ENCODE peak calls at places on chromosomes 4 and X, in five cellular contexts. W, B, L, X and D are unnamed samples. For H3K27me3, the result is how much of the 10 kb centered on the place peaks cover.

GRCh38 chr4:112592717-112593116 is 44.0 kb downstream of the ZGRF1 start:
- DNase-seq in W (no peak), B (no peak), L (no peak), X (no peak), D (no peak)

GRCh38 chr4:8648816-8649630 is 56.5 kb downstream of the CPZ start:
- DNase-seq in W (no peak), B (no peak), L (no peak), X (no peak), D (peak)

GRCh38 chrX:28910501-28910900 is 323.3 kb downstream of the IL1RAPL1 start:
- DNase-seq in W (no peak), B (no peak), L (no peak), X (no peak), D (no peak)

GRCh38 chr4:64781737-64782326 is 372.6 kb upstream of the TECRL start:
- DNase-seq in W (no peak), B (no peak), L (peak), X (no peak), D (peak)

GRCh38 chrX:151177141-151178027 is 1.0 kb downstream of the GPR50 start:
- DNase-seq in W (no peak), B (no peak), L (peak), X (no peak), D (peak)

GRCh38 chr4:153510252-153511001 is 44.3 kb downstream of the TMEM131L start:
- DNase-seq in W (no peak), B (no peak), L (no peak), X (no peak), D (no peak)

GRCh38 chrX:117985241-117985640 is 131.4 kb downstream of the KLHL13 start:
- DNase-seq in W (no peak), B (peak), L (no peak), X (no peak), D (peak)

GRCh38 chr4:80240976-80241375 is 25.5 kb upstream of the FGF5 start:
- DNase-seq in W (no peak), B (no peak), L (no peak), X (no peak), D (no peak)

GRCh38 chr4:121072836-121073362 is 564 bp upstream of the NDNF start:
- DNase-seq in W (no peak), B (peak), L (peak), X (no peak), D (peak)

GRCh38 chr4:2142630-2143427 is 83.7 kb downstream of the NAT8L start:
- DNase-seq in W (no peak), B (no peak), L (no peak), X (no peak), D (no peak)

GRCh38 chr4:2141022-2141761 is 82.1 kb downstream of the NAT8L start:
- DNase-seq in W (no peak), B (no peak), L (no peak), X (no peak), D (no peak)

GRCh38 chr4:2136736-2137135 is 77.6 kb downstream of the NAT8L start:
- DNase-seq in W (no peak), B (no peak), L (no peak), X (no peak), D (no peak)

GRCh38 chr4:2138846-2139500 is 79.8 kb downstream of the NAT8L start:
- DNase-seq in W (no peak), B (no peak), L (no peak), X (no peak), D (peak)

DNA sequence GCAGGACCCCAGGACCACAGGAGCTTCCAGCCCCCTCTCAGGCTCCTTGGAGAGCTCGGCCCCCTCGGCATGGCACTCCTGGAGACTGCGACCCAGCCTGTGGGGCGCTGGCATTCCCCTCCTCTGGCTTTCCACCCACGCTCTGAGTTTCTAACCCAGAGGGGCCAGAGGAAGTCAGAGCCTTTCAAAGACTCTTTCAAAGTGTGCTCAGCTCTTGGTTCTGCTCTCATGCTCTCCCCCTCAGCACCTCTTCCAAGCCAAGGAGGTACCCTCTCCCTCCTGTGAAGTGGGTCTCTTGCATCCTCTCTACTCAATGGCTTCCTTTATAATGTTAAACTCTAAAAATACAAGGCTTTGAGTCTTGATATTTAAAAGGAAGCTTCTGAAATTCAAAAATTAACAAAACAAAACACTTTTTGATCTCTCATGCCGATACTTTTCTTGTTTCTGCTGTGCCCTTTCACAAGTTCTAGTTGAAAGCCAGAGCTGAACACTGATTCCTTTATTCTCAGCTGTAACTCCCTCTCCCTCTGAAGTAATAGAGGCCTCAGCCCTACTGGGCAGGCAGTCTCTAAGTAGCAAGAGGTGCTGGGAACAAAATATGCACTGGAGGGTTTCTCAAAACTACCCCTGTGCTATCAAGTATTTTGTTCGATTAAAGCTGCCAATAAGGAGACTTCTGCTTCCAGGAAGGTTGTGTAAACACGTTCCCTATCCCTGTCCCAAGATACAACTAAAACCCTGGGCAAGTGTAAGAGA is 82.8 kb downstream of the NAT8L start:
- DNase-seq in W (peak), B (no peak), L (no peak), X (no peak), D (peak)
- H3K27me3 ChIP-seq in W (under half), B (under half), L (under half), X (under half), D (half or more)

GRCh38 chr4:107733431-107733925 is 13.4 kb upstream of the PAPSS1 start:
- DNase-seq in W (no peak), B (no peak), L (no peak), X (no peak), D (no peak)
- H3K27me3 ChIP-seq in W (under half), B (under half), L (under half), X (under half), D (under half)

DNA sequence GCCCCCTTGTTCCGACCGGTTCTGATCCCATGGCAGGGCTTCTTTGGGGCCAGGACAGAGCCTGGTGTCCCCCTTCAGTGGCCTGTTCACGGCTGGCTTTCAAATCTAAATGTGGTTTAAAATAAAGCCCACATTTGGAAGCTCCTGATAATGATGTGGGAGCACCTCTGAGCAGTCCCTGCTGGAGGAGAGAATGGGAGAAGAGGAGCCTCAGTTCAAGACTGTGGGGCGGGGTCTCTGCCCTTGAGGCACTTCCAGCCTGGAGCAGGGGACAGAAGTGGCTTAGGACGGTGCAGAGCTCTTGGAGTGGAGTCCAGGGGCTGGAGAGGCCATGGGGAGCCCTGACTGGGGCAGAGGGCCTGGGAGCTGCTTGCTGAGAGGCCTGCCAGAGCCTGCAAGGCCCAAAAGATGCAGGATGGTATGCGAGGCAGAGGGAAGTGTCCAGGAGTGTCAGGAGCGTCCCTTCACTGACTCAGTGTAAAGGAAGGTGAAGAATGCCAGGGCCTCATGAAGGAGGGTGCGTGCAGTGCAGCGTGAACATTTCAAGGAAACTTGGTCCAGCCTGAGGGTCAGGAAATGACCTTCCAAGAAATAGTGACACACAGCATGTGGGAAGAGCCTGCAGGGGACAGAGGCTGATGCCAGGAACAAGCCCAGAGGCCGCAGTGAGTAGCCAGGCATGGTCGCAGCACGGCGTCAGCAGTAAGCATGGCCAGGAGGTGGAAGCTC is 21.1 kb upstream of the TADA2B start:
- DNase-seq in W (no peak), B (no peak), L (peak), X (no peak), D (no peak)
- H3K27me3 ChIP-seq in W (under half), B (under half), L (under half), X (under half), D (under half)

GRCh38 chrX:25166145-25166544 is 150.4 kb upstream of the ARX start:
- DNase-seq in W (no peak), B (no peak), L (no peak), X (no peak), D (no peak)
- H3K27me3 ChIP-seq in W (under half), B (under half), L (under half), X (under half), D (under half)

GRCh38 chr4:3721186-3721585 is 45.0 kb upstream of the ADRA2C start:
- DNase-seq in W (no peak), B (no peak), L (no peak), X (no peak), D (no peak)

GRCh38 chr4:3721627-3722026 is 44.6 kb upstream of the ADRA2C start:
- DNase-seq in W (no peak), B (no peak), L (no peak), X (peak), D (no peak)

GRCh38 chr4:3724319-3725231 is 41.6 kb upstream of the ADRA2C start:
- DNase-seq in W (no peak), B (no peak), L (no peak), X (no peak), D (peak)

GRCh38 chr4:3723232-3723642 is 42.9 kb upstream of the ADRA2C start:
- DNase-seq in W (no peak), B (no peak), L (no peak), X (peak), D (no peak)

DNA sequence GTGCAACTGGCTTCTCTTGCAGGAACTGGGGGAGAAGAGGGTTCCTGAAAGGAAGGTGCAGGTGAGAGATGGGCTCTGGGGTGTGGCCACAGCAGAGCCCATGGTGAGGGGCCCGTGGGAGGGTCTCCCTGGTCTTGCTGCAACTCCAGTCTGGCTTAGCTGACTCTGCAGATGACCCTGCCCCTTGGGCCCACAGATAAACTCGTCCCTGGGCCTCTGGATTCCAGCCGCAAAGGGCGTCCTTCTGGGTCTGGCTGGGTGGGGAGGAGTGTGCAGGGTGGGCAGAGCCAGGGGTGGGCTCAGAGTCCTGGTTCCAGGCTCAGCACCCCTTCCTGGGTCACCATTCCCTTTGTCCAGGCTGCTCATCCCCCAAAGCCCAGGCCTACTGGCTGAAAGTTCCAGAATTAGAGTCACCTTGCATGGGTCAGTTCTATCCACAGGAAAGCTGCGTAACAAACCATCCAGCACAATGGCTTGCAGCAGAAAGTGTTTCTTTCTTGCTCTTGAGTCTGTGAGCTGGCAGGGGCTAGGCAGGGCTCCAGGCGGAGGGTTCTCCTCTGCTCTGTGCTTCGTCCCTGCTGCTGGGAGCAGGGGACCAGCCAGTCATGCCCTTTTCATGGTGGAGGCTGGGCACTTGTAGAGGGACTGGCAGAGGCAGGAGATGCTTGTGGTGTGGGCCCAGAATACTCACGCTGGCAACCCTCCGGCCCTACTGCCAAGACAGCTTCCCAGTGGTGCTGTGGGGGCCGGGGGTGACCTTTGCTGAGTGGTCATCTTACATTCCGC is 43.5 kb upstream of the ADRA2C start:
- DNase-seq in W (no peak), B (no peak), L (no peak), X (no peak), D (no peak)
- H3K27me3 ChIP-seq in W (half or more), B (under half), L (under half), X (under half), D (under half)

GRCh38 chr4:128393111-128393704 is 105.6 kb upstream of the PGRMC2 start:
- DNase-seq in W (no peak), B (no peak), L (no peak), X (no peak), D (no peak)
- H3K27me3 ChIP-seq in W (under half), B (under half), L (under half), X (under half), D (under half)

DNA sequence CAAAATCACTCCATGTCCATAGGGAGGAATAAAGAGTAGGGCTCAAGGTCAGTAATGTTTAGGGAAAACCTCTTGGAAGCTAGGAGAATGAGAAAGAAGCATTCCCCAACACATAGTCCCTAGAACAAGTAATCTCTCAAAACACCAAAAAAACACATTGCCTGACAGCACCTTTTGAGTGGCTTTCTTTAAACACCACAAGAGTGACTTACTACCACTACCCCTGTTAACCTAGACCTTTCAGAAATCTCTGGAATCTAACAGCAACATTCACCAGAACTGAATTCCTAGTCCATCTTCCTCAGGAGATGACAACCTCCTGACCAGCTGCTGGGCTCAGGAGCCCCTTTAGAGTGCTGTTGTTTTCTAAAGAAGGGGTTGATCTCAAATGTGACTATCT is 142.2 kb downstream of the SOWAHB start:
- DNase-seq in W (no peak), B (no peak), L (no peak), X (no peak), D (no peak)
- H3K27me3 ChIP-seq in W (under half), B (under half), L (under half), X (under half), D (under half)

DNA sequence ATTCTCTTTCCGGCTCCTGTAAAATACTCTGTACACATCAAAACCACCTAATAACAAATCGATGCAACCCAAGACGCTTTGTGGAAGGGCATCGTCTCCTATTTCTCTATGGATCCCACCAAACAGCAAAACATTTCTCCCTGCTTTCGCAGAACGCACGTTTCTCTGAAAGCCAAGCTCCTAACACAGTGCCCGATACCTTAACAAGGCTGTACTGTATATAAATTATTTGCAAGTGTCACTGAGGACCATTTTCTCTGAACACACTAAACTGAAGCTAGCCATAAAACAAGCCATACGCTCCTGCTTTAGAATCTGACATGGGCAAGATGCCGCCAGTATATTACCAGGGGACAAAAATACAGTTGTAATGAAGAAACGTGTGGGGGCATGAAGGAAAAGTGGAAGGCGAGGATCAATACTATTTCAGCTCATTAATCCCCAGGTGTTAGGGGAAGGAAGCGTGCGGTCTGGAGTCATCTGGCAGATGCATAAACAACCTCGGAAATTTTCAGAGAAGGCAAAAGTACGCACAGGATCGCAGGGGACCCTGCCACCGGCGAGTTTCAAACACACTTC is 715 bp downstream of the KCNIP4 start:
- DNase-seq in W (no peak), B (no peak), L (no peak), X (no peak), D (peak)
- H3K27me3 ChIP-seq in W (half or more), B (under half), L (half or more), X (under half), D (under half)

DNA sequence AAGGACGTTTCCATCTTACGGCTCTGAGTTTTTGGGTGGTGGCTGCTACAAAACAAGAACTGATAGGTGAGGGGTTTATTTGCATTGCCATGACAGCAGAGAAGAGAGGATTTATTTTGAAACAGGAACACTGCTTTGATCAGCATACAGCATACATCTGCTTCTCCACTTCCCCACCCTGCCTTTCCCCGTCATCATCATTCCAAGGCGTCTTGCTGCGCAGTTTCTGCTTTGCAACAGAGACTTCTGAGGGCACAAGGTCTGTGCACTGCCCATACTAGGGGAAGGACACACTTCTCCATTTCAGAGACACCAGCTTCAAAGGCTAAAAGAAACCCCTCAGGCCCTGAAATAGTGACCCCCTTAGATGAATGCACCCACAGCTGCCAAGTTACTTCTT is 19.1 kb downstream of the STARD8 start:
- DNase-seq in W (no peak), B (no peak), L (no peak), X (peak), D (no peak)
- H3K27me3 ChIP-seq in W (under half), B (under half), L (under half), X (under half), D (under half)

GRCh38 chrX:68755726-68756125 is 73.1 kb upstream of the EFNB1 start:
- DNase-seq in W (no peak), B (no peak), L (no peak), X (no peak), D (no peak)
- H3K27me3 ChIP-seq in W (under half), B (under half), L (under half), X (under half), D (under half)